ENCODE peak calls at places on chromosomes 6 and 20, in five cellular contexts. B, K, Q, S and J are unnamed samples.

GRCh38 chr6:18503187-18503586 is 116.0 kb downstream of the RNF144B start:
- DNase-seq in S (no peak), K (no peak), B (no peak), Q (no peak), J (no peak)

GRCh38 chr6:14396826-14397517 is 279.4 kb downstream of the CD83 start:
- DNase-seq in K (peak; percentile 37), Q (no peak), B (no peak), S (peak; percentile 90), J (peak; percentile 49)

GRCh38 chr20:9392892-9393857 is 121.2 kb upstream of the LAMP5 start:
- DNase-seq in B (peak; percentile 81), S (peak; percentile 88), Q (peak; percentile 49), K (peak; percentile 36), J (peak; percentile 32)

GRCh38 chr6:137389150-137389664 is 105.0 kb downstream of the OLIG3 start:
- DNase-seq in S (peak; percentile 12), Q (no peak), K (peak; percentile 47), B (no peak), J (peak; percentile 55)

GRCh38 chr6:107877968-107878367 is 53.9 kb upstream of the SCML4 start:
- DNase-seq in S (no peak), B (no peak), K (peak; percentile 44), Q (no peak), J (peak; percentile 41)

GRCh38 chr6:102571236-102571908 is 1177.9 kb downstream of the GRIK2 start:
- DNase-seq in K (no peak), B (no peak), S (no peak), Q (no peak), J (no peak)

GRCh38 chr6:89984926-89985743 is 90.9 kb downstream of the GJA10 start:
- DNase-seq in B (peak; percentile 67), K (no peak), S (no peak), Q (peak; percentile 97), J (peak; percentile 16)

GRCh38 chr6:322205-322930 is 30.1 kb downstream of the DUSP22 start:
- DNase-seq in B (peak; percentile 33), S (no peak), K (no peak), Q (no peak), J (no peak)

GRCh38 chr6:27091661-27092315 is 155.7 kb upstream of the PRSS16 start:
- DNase-seq in S (peak; percentile 95), B (no peak), K (peak; percentile 52), Q (no peak), J (peak; percentile 65)

GRCh38 chr6:2940010-2940850 is 31.1 kb downstream of the SERPINB6 start:
- DNase-seq in B (no peak), Q (no peak), S (no peak), K (peak; percentile 85), J (peak; percentile 86)

GRCh38 chr6:31057426-31058003 is 47.2 kb downstream of the MUC22 start:
- DNase-seq in K (no peak), S (no peak), B (no peak), Q (no peak), J (no peak)

GRCh38 chr6:69294407-69294806 is 502.4 kb downstream of the LMBRD1 start:
- DNase-seq in B (no peak), S (no peak), K (no peak), Q (no peak), J (no peak)

GRCh38 chr20:17533396-17533795 is 2.2 kb upstream of the BFSP1 start:
- DNase-seq in S (peak; percentile 93), B (no peak), Q (no peak), K (no peak), J (no peak)

GRCh38 chr6:165729307-165729936 is 66.4 kb upstream of the PDE10A start:
- DNase-seq in S (peak; percentile 40), B (no peak), K (peak; percentile 66), Q (no peak), J (peak; percentile 75)